ENCODE peak calls at places on chromosomes 12 and 14, in four cellular contexts. A is ACHN; U is activated naive CD8-positive, alpha-beta T cell treated with anti-CD3 and anti-CD28 coated beads for 36 hours; I is activated CD8-positive, alpha-beta memory T cell treated with anti-CD3 and anti-CD28 coated beads, Interleukin-2, amount 10 ng/mL, durations not matched to agents 7 days and 5 days. Q is an unnamed sample.

GRCh38 chr12:79935624-79936040 is 735 bp upstream of the PPP1R12A start:
- DNase-seq in A (peak; percentile 66), U (no peak), I (no peak), Q (no peak)

GRCh38 chr12:55724226-55724939 is 4.2 kb downstream of the RDH5 start:
- DNase-seq in A (peak; percentile 82), U (peak; percentile 64), I (peak; percentile 85), Q (peak; percentile 39)

GRCh38 chr12:9798008-9798619 is 29.2 kb upstream of the KLRF1 start:
- DNase-seq in A (peak; percentile 82), U (peak; percentile 60), I (peak; percentile 88), Q (no peak)

GRCh38 chr12:6567824-6568617 is at the start of gene NOP2:
- DNase-seq in A (peak; percentile 96), U (peak; percentile 91), I (peak; percentile 92), Q (peak; percentile 81)

GRCh38 chr12:96436366-96437295 is 36.4 kb upstream of the CDK17 start:
- DNase-seq in A (no peak), U (no peak), I (no peak), Q (no peak)

GRCh38 chr12:130422676-130423075 is 85.0 kb downstream of the PIWIL1 start:
- DNase-seq in A (no peak), U (no peak), I (no peak), Q (no peak)

GRCh38 chr14:67532998-67533753 is at the start of gene PLEKHH1:
- DNase-seq in A (peak; percentile 82), U (peak; percentile 70), I (peak; percentile 68), Q (peak; percentile 78)

GRCh38 chr12:102197789-102198188 is at the start of gene PMCH:
- DNase-seq in A (no peak), U (no peak), I (no peak), Q (no peak)

Q was measured in anterior cingulate cortex.